ENCODE peak calls at places on chromosomes 13 and 19, in four cellular contexts. M is AG04450, I is heart right ventricle, A is PC-3. D is an unnamed sample.

GRCh38 chr13:105817498-105817897 is 718.0 kb downstream of the EFNB2 start:
- DNase-seq in A (no peak), M (no peak), I (no peak), D (no peak)

GRCh38 chr13:73082471-73082870 is 23.7 kb downstream of the KLF5 start:
- DNase-seq in A (no peak), M (no peak), I (no peak), D (no peak)

GRCh38 chr13:50130686-50131051 is 115.4 kb downstream of the KCNRG start:
- DNase-seq in M (no peak), I (peak), A (peak), D (peak)

GRCh38 chr19:45952691-45953505 is 20.8 kb downstream of the NOVA2 start:
- DNase-seq in M (peak), A (peak), I (peak), D (no peak)

GRCh38 chr19:6849876-6850275 is 37.5 kb upstream of the ADGRE1 start:
- DNase-seq in I (no peak), M (no peak), A (no peak), D (no peak)

GRCh38 chr13:59834801-59835200 is 328.9 kb downstream of the DIAPH3 start:
- DNase-seq in M (no peak), A (no peak), I (no peak), D (no peak)

GRCh38 chr19:388691-389090 is 20.3 kb downstream of the C2CD4C start:
- DNase-seq in M (no peak), I (no peak), A (no peak), D (no peak)

GRCh38 chr13:99796175-99796819 is 175.3 kb downstream of the ZIC5 start:
- DNase-seq in M (peak), A (peak), I (no peak), D (no peak)

GRCh38 chr19:10001899-10002298 is 8.4 kb downstream of the COL5A3 start:
- DNase-seq in M (no peak), I (peak), A (peak), D (no peak)

GRCh38 chr13:52195052-52195837 is 35.8 kb upstream of the NEK3 start:
- DNase-seq in I (peak), A (peak), M (peak), D (peak)

GRCh38 chr19:55231391-55232283 is 3.1 kb upstream of the TMEM86B start:
- DNase-seq in M (no peak), A (no peak), I (no peak), D (no peak)

GRCh38 chr13:78830508-78830907 is 171.6 kb upstream of the OBI1 start:
- DNase-seq in I (no peak), A (no peak), M (no peak), D (no peak)

GRCh38 chr13:78826936-78827335 is 168.0 kb upstream of the OBI1 start:
- DNase-seq in I (no peak), M (no peak), A (no peak), D (no peak)

GRCh38 chr13:78829821-78830220 is 170.9 kb upstream of the OBI1 start:
- DNase-seq in A (no peak), M (no peak), I (no peak), D (no peak)

GRCh38 chr13:78827471-78827870 is 168.5 kb upstream of the OBI1 start:
- DNase-seq in I (no peak), A (no peak), M (no peak), D (no peak)

GRCh38 chr13:78826312-78826711 is 167.4 kb upstream of the OBI1 start:
- DNase-seq in M (no peak), A (no peak), I (no peak), D (no peak)
- H3K27ac ChIP-seq in M (no peak), A (no peak), I (no peak), D (no peak)

DNA sequence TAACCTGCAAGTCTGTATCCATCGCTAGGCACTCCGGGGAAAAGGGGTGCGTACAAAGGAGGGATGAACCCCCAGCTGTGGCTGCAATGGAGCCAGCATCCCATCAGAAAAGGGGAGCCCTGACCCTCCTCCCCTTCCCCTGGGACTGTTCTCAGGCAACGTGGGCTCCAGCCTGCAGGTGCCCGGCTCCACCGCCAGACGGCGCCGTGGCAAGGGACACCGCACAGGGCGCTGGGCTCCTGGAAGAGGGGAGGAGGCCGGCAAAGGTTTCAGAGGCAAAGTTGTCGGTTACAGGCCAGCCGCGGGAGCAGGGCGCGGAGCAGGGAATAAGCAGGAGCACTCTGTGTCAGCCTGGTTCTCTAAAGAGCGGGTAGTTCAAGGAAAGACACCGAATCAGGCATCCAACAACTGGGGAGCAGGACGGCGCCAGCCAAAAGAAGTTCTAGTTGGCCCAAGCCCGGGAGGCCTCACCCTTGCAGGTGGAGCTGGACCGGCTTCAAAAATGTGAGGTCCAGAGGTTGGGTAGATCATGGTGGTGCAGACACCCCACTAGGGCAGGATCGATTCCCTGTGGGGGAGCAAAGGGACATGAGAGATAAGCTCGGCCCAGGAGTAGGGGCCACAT is 53.0 kb upstream of the ATP12A start:
- DNase-seq in M (no peak), A (peak), I (no peak), D (no peak)
- TF ChIP-seq CTCF in M (peak), A (peak), I (peak), D (no peak)

DNA sequence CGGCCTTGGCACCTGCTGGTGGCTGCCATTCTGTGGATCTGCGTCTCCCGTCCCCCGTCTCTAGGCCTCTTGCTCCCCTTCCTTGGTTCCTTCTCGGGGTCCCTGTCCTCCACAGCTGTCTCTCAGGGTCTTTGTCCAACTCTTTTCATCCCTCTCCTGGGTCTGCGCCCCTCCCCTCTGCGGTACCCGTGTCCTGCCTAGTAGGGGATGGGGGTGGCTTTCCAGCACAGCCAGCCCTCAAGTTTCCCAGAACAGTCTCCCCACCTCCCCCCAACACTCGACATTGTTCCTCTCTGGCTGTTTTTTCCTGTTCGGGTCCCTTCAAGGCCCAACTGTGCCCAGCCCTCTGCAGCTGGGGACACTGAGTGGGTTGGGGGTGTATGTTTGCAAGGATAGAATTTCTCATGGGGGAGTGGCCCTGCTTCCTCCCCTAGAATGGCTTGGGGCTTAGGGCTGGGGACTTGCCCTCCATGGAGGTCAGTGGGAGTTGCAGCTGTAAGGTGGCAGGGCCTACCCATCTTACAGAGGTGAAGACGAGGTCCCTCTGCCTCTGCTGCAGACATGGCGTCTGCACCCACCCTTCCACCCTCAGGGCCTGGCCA is 762 bp upstream of the ADM5 start:
- DNase-seq in I (no peak), A (no peak), M (no peak), D (no peak)
- H3K4me3 ChIP-seq in I (peak), A (no peak), M (no peak), D (no peak)

DNA sequence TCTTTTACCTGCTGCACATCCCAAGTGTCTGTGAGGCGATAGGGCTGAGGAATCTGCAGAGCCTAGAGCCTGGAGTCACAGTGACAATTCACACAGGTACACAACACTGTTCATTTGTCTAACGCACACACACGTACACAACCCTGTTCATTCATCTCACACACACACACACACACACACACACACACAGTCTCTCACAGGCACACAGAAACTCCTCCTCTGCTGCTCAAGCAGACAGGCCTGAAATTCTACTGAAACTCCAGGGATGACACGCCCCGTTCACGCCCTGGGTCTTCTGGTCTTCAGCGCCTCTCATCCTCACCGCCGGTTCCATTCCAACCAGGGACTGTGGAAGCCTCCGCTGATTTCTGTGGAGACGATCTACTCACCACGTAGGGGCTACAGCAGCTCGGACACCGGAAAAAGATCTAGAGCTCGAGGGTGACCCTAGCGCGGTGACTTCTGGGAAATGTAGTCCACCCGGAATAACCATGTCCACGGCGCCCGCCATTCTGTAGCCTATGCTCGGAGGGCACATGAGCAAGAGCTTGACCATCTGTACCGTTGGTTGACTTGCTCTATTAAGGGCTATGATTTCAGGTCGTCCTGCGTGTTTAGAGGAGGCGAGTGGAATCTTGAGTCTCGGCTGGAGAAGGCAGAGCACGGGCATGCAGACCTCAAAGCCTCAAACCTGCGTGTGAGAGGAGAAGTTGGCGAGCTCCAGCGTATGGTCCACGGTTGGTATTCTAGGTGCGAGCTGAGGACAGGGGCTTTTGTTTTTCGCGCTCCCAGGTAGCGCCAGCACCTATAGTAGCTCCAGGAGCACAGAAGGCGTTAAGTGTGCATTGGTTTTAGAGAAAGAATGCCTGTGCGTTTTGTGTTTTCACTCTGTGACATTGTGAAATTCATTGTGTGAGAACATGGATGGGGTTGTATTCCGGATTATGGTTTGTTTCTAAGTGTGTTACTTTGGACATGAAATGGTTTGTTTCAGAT is 33.4 kb downstream of the ZNF45 start:
- DNase-seq in M (peak), I (peak), A (no peak), D (peak)
- H3K27ac ChIP-seq in M (no peak), I (peak), A (no peak), D (no peak)

DNA sequence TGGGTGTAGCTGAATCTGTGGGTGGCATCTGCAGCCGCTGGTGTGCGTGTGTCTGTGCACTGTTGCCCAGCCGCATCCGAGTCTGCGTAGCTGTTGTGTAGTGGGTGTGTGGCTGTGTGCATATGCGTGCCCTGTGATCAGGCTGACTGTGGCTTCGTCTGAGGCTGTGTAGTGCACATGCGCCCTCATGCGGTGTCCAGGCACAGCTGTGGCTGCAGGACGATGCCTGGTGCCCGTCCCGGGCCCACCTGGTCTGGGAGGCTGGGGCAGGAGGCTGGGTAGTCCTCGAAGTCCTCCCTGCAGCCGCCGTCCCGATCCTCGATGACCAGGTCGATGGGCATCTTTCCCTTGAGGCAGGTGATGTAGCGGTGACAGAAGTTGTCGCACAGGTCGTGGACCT is 4.9 kb downstream of the MEIS3 start:
- DNase-seq in A (peak), I (no peak), M (no peak), D (no peak)
- TF ChIP-seq CTCF in A (peak), I (no peak), M (no peak), D (no peak)

GRCh38 chr19:4279530-4280422 is 710 bp downstream of the SHD start:
- DNase-seq in M (no peak), I (no peak), A (no peak), D (no peak)

GRCh38 chr19:4278010-4278409 is 1.1 kb upstream of the SHD start:
- DNase-seq in I (no peak), A (no peak), M (no peak), D (no peak)

GRCh38 chr19:4278460-4278901 is 585 bp upstream of the SHD start:
- DNase-seq in M (no peak), I (no peak), A (no peak), D (no peak)

GRCh38 chr19:4277051-4277700 is 1.9 kb upstream of the SHD start:
- DNase-seq in M (no peak), I (no peak), A (no peak), D (no peak)

DNA sequence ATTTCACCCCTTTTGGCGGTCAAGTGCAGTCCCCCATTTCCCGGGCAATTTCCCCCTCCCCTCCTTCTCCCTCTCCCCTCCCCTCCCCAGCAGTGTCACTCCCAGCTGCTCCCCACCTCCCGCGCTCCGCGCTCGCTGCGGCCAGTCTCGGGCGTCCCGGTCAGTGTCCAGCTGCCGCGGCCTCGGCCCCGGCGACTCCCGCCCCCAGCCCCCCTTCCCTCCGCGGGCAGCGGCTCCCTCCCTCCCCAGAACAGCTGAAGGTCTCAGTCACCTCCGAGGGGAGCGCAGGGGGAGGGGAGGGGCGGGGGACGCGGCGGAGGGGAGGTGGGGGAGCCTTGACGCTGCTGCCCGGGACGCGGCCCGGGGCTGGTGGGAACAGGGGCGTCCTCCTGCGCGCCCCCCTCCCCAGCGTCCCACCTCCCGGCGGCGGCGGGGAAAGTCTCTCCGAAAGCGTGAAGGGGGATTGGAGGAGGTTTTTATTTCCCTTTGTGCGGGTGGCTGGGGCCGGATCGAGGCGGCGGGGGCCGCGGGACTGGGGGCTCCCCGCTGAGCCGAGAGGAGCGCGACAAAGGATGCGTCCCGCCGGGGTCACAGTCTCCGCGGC is at the start of gene SHD:
- DNase-seq in M (no peak), A (no peak), I (no peak), D (no peak)
- H3K4me3 ChIP-seq in M (peak), A (no peak), I (peak), D (peak)

DNA sequence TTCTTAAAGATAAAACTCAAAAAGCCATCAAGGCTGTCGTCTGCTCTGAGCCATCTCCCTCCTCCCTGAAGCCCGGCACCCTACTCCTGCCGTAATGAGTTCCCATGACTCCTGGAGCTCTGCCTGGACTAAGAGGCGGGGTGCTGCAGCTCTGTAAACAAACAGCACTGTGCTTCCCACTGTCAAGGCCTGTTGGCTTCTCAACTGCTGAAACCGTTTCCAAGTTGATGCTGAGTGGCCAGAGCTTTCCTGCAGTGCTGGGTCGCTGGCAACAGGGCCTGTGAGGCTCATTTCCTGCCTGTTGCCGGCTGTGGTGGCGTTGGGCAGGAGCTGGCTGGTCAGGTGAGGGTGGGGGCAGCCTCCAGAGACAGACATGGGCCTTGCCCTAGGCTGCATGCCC is 26.7 kb upstream of the ISYNA1 start:
- DNase-seq in M (peak), I (peak), A (peak), D (peak)
- H3K27ac ChIP-seq in M (peak), I (peak), A (peak), D (peak)